ENCODE peak calls at places on chromosomes 7 and 10, in five cellular contexts. W is activated T-cell treated with anti-CD3 and anti-CD28 coated beads for 1 hour, I is substantia nigra, Y is LoVo, Q is SIG-M5. D is an unnamed sample.
A peak's percentile ranks its signal among the peaks of the same experiment; 100 is the strongest.

GRCh38 chr7:54960517-54960916 is 58.3 kb upstream of the EGFR start:
- DNase-seq in Y (no peak), I (no peak), Q (no peak), W (no peak), D (no peak)

GRCh38 chr10:3781458-3782098 is 3.4 kb downstream of the KLF6 start:
- DNase-seq in W (no peak), Y (no peak), Q (no peak), I (no peak), D (no peak)

GRCh38 chr7:103809229-103809994 is 180.0 kb downstream of the RELN start:
- DNase-seq in Y (no peak), Q (no peak), W (no peak), I (no peak), D (no peak)

GRCh38 chr7:114008696-114009095 is 89.9 kb upstream of the PPP1R3A start:
- DNase-seq in Q (no peak), I (no peak), W (no peak), Y (no peak), D (no peak)

GRCh38 chr7:157018997-157019591 is 8.6 kb upstream of the MNX1 start:
- DNase-seq in W (no peak), I (no peak), Y (no peak), Q (no peak), D (no peak)

GRCh38 chr10:78046711-78047269 is 13.1 kb downstream of the RPS24 start:
- DNase-seq in W (no peak), Q (no peak), Y (no peak), I (no peak), D (no peak)

GRCh38 chr7:66265566-66265965 is 60.4 kb downstream of the TPST1 start:
- DNase-seq in Q (no peak), W (no peak), I (no peak), Y (no peak), D (no peak)

GRCh38 chr10:43256531-43257209 is 10.2 kb downstream of the RASGEF1A start:
- DNase-seq in W (no peak), Y (no peak), Q (no peak), I (no peak), D (no peak)

GRCh38 chr10:79402951-79403350 is 42.5 kb downstream of the ZCCHC24 start:
- DNase-seq in Y (no peak), Q (no peak), W (no peak), I (no peak), D (no peak)

GRCh38 chr10:190216-190615 is 55.0 kb downstream of the ZMYND11 start:
- DNase-seq in W (no peak), Q (no peak), Y (no peak), I (no peak), D (no peak)

GRCh38 chr7:80584778-80585177 is 53.7 kb upstream of the CD36 start:
- DNase-seq in W (no peak), Y (peak; percentile 35), Q (no peak), I (no peak), D (no peak)

GRCh38 chr10:119025336-119025735 is 4.2 kb upstream of the NANOS1 start:
- DNase-seq in I (no peak), Q (no peak), W (no peak), Y (peak; percentile 35), D (no peak)

GRCh38 chr10:84138478-84139125 is 707 bp upstream of the GHITM start:
- DNase-seq in W (peak; percentile 14), Y (peak; percentile 67), Q (no peak), I (no peak), D (no peak)

GRCh38 chr10:8159628-8160165 is 105.2 kb downstream of the GATA3 start:
- DNase-seq in Q (no peak), Y (peak; percentile 35), W (no peak), I (no peak), D (no peak)

GRCh38 chr7:15839415-15840100 is 153.1 kb upstream of the MEOX2 start:
- DNase-seq in Q (no peak), I (no peak), W (no peak), Y (no peak), D (no peak)

GRCh38 chr10:58473966-58474365 is 38.7 kb upstream of the BICC1 start:
- DNase-seq in Y (peak; percentile 8), I (no peak), Q (no peak), W (no peak), D (no peak)

D was measured in putamen.